ENCODE peak calls at places on chromosomes 1 and 21, in six cellular contexts. B is epithelial cell of esophagus, D is fibroblast of lung, P is cardiac muscle cell, U is uterus, K is thoracic aorta. Y is an unnamed sample.

GRCh38 chr1:65904681-65905083 is 112.0 kb downstream of the PDE4B start:
- DNase-seq in B (peak), D (no peak), P (peak), U (no peak), K (no peak), Y (no peak)

GRCh38 chr1:51636765-51637522 is 20.1 kb downstream of the OSBPL9 start:
- DNase-seq in B (peak), D (peak), P (peak), U (peak), K (peak), Y (no peak)

GRCh38 chr1:85168884-85169283 is 31.9 kb downstream of the SYDE2 start:
- DNase-seq in B (no peak), D (no peak), P (no peak), U (no peak), K (no peak), Y (no peak)

GRCh38 chr1:79497193-79497773 is 490.8 kb upstream of the ADGRL4 start:
- DNase-seq in B (peak), D (peak), P (peak), U (no peak), K (no peak), Y (no peak)

GRCh38 chr1:182129398-182129797 is 67.9 kb upstream of the ZNF648 start:
- DNase-seq in B (no peak), D (no peak), P (no peak), U (no peak), K (no peak), Y (no peak)

GRCh38 chr1:230566481-230566880 is 75.8 kb upstream of the COG2 start:
- DNase-seq in B (no peak), D (no peak), P (no peak), U (no peak), K (no peak), Y (no peak)

GRCh38 chr1:54885863-54886723 is 902 bp downstream of the DHCR24 start:
- DNase-seq in B (peak), D (peak), P (no peak), U (no peak), K (no peak), Y (no peak)

GRCh38 chr1:21337931-21338567 is 47.8 kb upstream of the ECE1 start:
- DNase-seq in B (no peak), D (peak), P (peak), U (peak), K (peak), Y (no peak)

GRCh38 chr1:88252745-88253144 is 431.3 kb upstream of the PKN2 start:
- DNase-seq in B (no peak), D (no peak), P (no peak), U (no peak), K (no peak), Y (no peak)

GRCh38 chr1:230682274-230682673 is 31.6 kb downstream of the AGT start:
- DNase-seq in B (no peak), D (peak), P (no peak), U (no peak), K (no peak), Y (no peak)

GRCh38 chr1:156245451-156246232 is 2.2 kb downstream of the PAQR6 start:
- DNase-seq in B (peak), D (peak), P (peak), U (no peak), K (no peak), Y (no peak)

GRCh38 chr1:90710579-90711536 is 6.2 kb downstream of the BARHL2 start:
- DNase-seq in B (no peak), D (no peak), P (no peak), U (no peak), K (no peak), Y (no peak)

GRCh38 chr1:241586905-241587532 is 53.1 kb downstream of the CHML start:
- DNase-seq in B (no peak), D (peak), P (no peak), U (no peak), K (no peak), Y (no peak)

GRCh38 chr1:103416681-103417318 is 108.7 kb upstream of the RNPC3 start:
- DNase-seq in B (peak), D (peak), P (no peak), U (no peak), K (no peak), Y (no peak)

GRCh38 chr1:237794071-237794470 is 96.7 kb downstream of the ZP4 start:
- DNase-seq in B (peak), D (peak), P (peak), U (no peak), K (no peak), Y (no peak)

GRCh38 chr1:156004843-156005593 is 15.7 kb downstream of the SSR2 start:
- DNase-seq in B (no peak), D (no peak), P (no peak), U (no peak), K (no peak), Y (no peak)

GRCh38 chr1:199029401-199029800 is 390.6 kb downstream of the PTPRC start:
- DNase-seq in B (peak), D (peak), P (peak), U (no peak), K (no peak), Y (no peak)

GRCh38 chr1:212401838-212402582 is 12.7 kb downstream of the PACC1 start:
- DNase-seq in B (peak), D (peak), P (peak), U (no peak), K (no peak), Y (peak)

GRCh38 chr1:202923533-202923932 is 3.5 kb downstream of the KLHL12 start:
- DNase-seq in B (peak), D (no peak), P (no peak), U (no peak), K (no peak), Y (no peak)

GRCh38 chr1:202932476-202932875 is 5.4 kb upstream of the KLHL12 start:
- DNase-seq in B (no peak), D (no peak), P (no peak), U (no peak), K (no peak), Y (no peak)

DNA sequence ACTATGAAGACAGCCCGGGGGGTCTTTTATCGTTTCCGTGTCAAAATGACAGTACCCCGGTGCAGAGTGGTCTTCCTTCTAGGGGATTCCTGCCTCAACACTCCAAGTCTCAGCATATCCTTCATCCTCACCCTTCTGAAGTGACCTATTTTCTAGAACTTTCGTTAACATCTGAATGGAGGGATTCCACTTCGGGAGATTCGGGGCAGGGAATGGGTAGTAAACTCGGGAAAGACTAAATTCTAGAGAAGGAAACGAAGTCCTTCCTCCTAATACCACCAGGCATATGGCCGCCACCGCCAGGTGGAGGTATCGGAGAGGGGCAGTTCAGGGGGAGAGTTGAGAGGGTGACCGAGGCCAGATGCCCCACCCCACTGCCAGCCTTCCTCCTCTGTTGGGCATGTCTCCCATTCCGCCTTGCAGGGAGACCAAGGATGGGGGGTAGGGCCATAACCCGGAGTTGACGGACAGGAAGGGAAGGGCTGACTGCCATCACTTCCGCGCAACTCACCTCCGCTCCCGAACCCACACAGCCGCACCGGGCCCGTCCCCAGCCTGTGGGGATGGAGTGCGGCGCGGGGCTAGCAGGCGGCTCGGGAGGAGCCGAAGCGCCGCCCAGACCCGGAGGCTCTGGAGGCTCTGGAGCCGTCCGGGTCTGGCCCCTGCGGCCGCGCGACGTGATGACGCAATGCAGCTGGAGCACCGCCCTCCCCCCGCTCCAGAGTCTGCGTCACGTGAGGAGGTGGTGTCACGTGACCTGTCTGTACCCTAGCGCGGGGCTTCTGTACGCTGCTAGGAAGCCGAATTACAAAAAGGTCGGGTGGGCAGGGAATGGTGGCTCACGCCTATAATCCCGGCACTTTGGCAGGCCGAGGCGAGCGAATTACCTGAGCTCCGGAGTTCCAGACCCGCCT is at the start of gene KLHL12:
- DNase-seq in B (peak), D (peak), P (peak), U (peak), K (peak), Y (peak)
- TF ChIP-seq CTCF in B (peak), D (peak), P (peak), U (peak), K (peak), Y (peak)

GRCh38 chr1:201761178-201761577 is 67.8 kb upstream of the IPO9 start:
- DNase-seq in B (no peak), D (no peak), P (no peak), U (no peak), K (no peak), Y (no peak)
- TF ChIP-seq CTCF in B (no peak), D (no peak), P (no peak), U (no peak), K (no peak), Y (no peak)

DNA sequence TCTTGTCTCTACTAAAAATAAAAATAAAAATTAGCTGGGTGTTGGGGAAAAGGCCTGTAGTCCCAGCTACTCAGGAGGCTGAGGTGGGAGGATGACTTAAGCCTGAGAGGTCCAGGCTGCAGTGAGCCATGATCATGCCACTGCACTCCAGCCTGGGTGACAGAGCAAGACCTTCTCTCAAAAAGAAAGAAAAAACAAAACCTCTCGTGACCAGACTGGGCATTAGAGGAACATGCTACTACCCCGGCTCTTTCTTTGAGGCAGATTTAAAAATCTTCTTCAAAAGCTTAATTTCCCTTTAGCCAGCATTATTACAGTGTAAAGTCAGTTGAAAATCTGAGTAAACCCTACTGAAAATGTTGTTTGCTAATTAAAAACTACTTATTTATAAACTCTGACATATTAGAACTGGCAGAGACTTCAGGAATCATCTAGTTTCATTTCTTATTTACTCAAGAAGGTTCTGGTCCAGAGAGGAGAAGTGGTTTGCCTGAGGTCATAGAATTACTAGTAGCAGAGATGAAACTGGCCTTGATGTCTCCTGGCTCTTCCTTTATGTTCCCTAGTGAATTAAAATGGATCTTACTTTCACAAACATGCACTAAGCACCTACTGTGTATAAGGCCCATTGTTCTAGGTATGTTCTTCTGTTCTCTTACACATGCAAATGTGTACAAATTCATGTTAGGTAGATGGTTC is 11.5 kb upstream of the ELAVL4 start:
- DNase-seq in B (no peak), D (no peak), P (no peak), U (no peak), K (no peak), Y (no peak)
- TF ChIP-seq CTCF in B (no peak), D (no peak), P (no peak), U (no peak), K (no peak), Y (no peak)

GRCh38 chr21:45149021-45149420 is 74.6 kb downstream of the ADARB1 start:
- DNase-seq in B (no peak), D (no peak), P (no peak), U (no peak), K (no peak), Y (peak)
- TF ChIP-seq CTCF in B (no peak), D (no peak), P (no peak), U (no peak), K (no peak), Y (no peak)

GRCh38 chr1:110766336-110766647 is 91.6 kb upstream of the KCNA3 start:
- DNase-seq in B (no peak), D (no peak), P (no peak), U (no peak), K (no peak), Y (no peak)
- TF ChIP-seq CTCF in B (no peak), D (no peak), P (no peak), U (no peak), K (no peak), Y (no peak)

DNA sequence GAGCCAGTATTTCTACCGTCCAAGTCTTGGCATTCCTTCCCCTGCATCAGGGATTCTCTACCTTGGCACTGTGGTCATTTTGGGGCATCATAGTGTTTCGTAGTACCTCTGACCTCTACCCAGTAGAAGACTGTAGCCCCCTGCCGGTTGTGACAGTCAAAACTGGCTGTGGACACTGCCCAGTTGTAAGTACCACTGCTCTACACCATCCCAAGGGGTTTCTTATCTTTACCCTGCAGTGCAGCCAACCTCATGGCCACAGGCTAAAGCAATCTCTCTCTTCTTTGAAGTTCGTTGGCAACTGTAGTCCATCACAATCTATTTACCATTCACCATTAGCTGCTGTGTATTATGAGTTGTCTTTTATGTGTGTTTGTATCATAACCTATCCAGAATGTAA is 29.3 kb upstream of the ERO1B start:
- DNase-seq in B (no peak), D (no peak), P (no peak), U (no peak), K (no peak), Y (no peak)
- TF ChIP-seq CTCF in B (no peak), D (no peak), P (no peak), U (no peak), K (no peak), Y (no peak)

Y was measured in osteocyte.